ENCODE peak calls at places on chromosomes 11 and 22, in five cellular contexts. U is psoas muscle; X is suprapubic skin; J is CD4-positive, CD25-positive, alpha-beta regulatory T cell; G is right lobe of liver. B is an unnamed sample. For H3K4me1, the result is how much of the 10 kb centered on the place peaks cover.

GRCh38 chr11:9858822-9859221 is 194.9 kb downstream of the SWAP70 start:
- DNase-seq in U (no peak), X (no peak), J (no peak), G (no peak), B (no peak)

GRCh38 chr11:60764879-60765278 is 8.2 kb downstream of the MS4A15 start:
- DNase-seq in U (no peak), X (peak), J (no peak), G (no peak), B (no peak)

GRCh38 chr22:38728899-38729796 is 23.4 kb downstream of the GTPBP1 start:
- DNase-seq in U (peak), X (no peak), J (no peak), G (peak), B (no peak)

GRCh38 chr22:46067159-46068111 is 82.9 kb upstream of the PPARA start:
- DNase-seq in U (peak), X (no peak), J (no peak), G (peak), B (no peak)

GRCh38 chr11:26936109-26936508 is 57.8 kb upstream of the FIBIN start:
- DNase-seq in U (no peak), X (no peak), J (no peak), G (no peak), B (no peak)

GRCh38 chr11:28759311-28759710 is 651.1 kb downstream of the METTL15 start:
- DNase-seq in U (no peak), X (no peak), J (no peak), G (no peak), B (no peak)

GRCh38 chr22:42725606-42726355 is 5.1 kb upstream of the A4GALT start:
- DNase-seq in U (no peak), X (no peak), J (no peak), G (no peak), B (no peak)

GRCh38 chr11:64304032-64304315 is 1.4 kb upstream of the ESRRA start:
- DNase-seq in U (no peak), X (no peak), J (no peak), G (no peak), B (no peak)

GRCh38 chr11:1298695-1299492 is 10.5 kb downstream of the TOLLIP start:
- DNase-seq in U (peak), X (peak), J (no peak), G (peak), B (peak)

GRCh38 chr11:130721736-130722135 is 194.5 kb downstream of the SNX19 start:
- DNase-seq in U (no peak), X (no peak), J (no peak), G (no peak), B (no peak)

DNA sequence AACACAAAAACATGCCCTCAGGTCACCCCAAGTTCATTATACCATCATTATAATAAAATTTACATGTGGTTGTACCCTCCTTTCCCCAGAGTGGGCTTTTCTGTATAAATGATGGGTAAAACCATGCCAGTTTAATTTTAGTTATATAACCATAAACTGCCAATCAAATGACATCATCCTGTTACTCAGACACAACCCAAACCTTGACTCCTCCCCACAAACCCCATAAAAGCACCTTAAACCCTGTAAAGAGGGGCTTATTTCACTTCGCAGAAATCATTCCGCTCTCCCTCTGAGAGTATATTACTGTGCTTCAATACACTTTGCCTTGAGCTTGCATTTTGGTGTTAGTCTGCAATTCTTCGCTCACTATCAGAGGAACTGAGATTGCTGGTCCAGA is 5.5 kb upstream of the APOL3 start:
- DNase-seq in U (no peak), X (no peak), J (no peak), G (no peak), B (no peak)
- H3K4me1 ChIP-seq in U (under half), X (under half), J (under half), G (under half), B (under half)

GRCh38 chr11:68331338-68331947 is 19.1 kb downstream of the LRP5 start:
- DNase-seq in U (no peak), X (no peak), J (no peak), G (peak), B (no peak)

GRCh38 chr11:68330700-68331337 is 18.4 kb downstream of the LRP5 start:
- DNase-seq in U (no peak), X (no peak), J (no peak), G (no peak), B (no peak)

GRCh38 chr11:68333176-68333575 is 20.8 kb downstream of the LRP5 start:
- DNase-seq in U (no peak), X (no peak), J (no peak), G (no peak), B (no peak)

GRCh38 chr11:68329993-68330699 is 17.8 kb downstream of the LRP5 start:
- DNase-seq in U (no peak), X (no peak), J (no peak), G (no peak), B (no peak)

DNA sequence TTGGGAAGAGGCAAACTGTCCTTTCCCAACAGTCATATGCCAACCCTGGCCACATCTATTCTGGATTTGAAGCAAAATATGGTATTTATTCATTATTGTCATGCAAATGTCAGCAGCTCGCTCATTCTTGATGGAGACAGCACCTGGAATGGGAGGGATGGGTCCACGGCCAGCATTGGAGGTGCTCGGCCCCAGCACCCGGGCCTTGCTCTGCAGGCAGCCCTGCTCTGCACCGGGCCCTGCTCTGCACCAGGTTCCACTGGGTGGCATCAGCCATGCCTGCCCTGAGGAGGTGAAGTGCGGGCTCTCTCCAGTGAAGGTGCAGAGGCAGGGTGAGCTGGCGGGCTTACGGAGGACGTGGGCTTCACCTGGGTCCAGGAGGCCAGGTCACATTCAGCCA is 19.8 kb downstream of the LRP5 start:
- DNase-seq in U (no peak), X (no peak), J (no peak), G (no peak), B (no peak)
- H3K4me1 ChIP-seq in U (under half), X (half or more), J (half or more), G (half or more), B (under half)

GRCh38 chr11:33861366-33861765 is 30.5 kb downstream of the LMO2 start:
- DNase-seq in U (no peak), X (no peak), J (no peak), G (no peak), B (no peak)
- H3K4me1 ChIP-seq in U (under half), X (under half), J (under half), G (under half), B (under half)

GRCh38 chr11:12690663-12691062 is 16.4 kb downstream of the TEAD1 start:
- DNase-seq in U (no peak), X (no peak), J (no peak), G (no peak), B (no peak)
- H3K4me1 ChIP-seq in U (half or more), X (half or more), J (under half), G (under half), B (under half)